ENCODE peak calls at places on chromosomes 1 and 21, in seven cellular contexts. Q is hepatocyte; F is neural crest cell; S is endothelial cell of umbilical vein; W is pancreas; L is CD4-positive, alpha-beta T cell; I is suprapubic skin. C is an unnamed sample.

GRCh38 chr21:31846690-31847089 is 26.1 kb upstream of the HUNK start:
- DNase-seq in Q (no peak), F (no peak), S (no peak), W (no peak), L (no peak), I (no peak), C (no peak)

GRCh38 chr1:243710467-243710866 is 139.6 kb downstream of the AKT3 start:
- DNase-seq in Q (no peak), F (no peak), S (no peak), W (no peak), L (no peak), I (no peak), C (no peak)

GRCh38 chr1:22833699-22834098 is 123.1 kb downstream of the EPHB2 start:
- DNase-seq in Q (no peak), F (no peak), S (no peak), W (no peak), L (no peak), I (no peak), C (no peak)

GRCh38 chr1:216923601-216924000 is 200.4 kb upstream of the ESRRG start:
- DNase-seq in Q (no peak), F (no peak), S (no peak), W (no peak), L (no peak), I (no peak), C (no peak)

GRCh38 chr1:91166106-91166712 is 144.4 kb upstream of the ZNF644 start:
- DNase-seq in Q (peak; percentile 74), F (peak; percentile 49), S (peak; percentile 53), W (peak; percentile 41), L (no peak), I (no peak), C (peak; percentile 59)

GRCh38 chr1:75171876-75172275 is 37.7 kb downstream of the LHX8 start:
- DNase-seq in Q (no peak), F (no peak), S (no peak), W (no peak), L (no peak), I (no peak), C (peak; percentile 13)

GRCh38 chr1:69700770-69701169 is 133.0 kb downstream of the LRRC7 start:
- DNase-seq in Q (peak; percentile 40), F (peak; percentile 39), S (peak; percentile 11), W (no peak), L (no peak), I (no peak), C (peak; percentile 9)

GRCh38 chr1:206809504-206810084 is 37.3 kb upstream of the IL10 start:
- DNase-seq in Q (peak; percentile 34), F (no peak), S (peak; percentile 26), W (peak; percentile 24), L (peak; percentile 26), I (no peak), C (peak; percentile 47)

GRCh38 chr1:27785763-27786162 is 12.7 kb downstream of the STX12 start:
- DNase-seq in Q (peak; percentile 65), F (no peak), S (peak; percentile 27), W (no peak), L (no peak), I (no peak), C (peak; percentile 39)

GRCh38 chr1:66532798-66533783 is 862 bp upstream of the SGIP1 start:
- DNase-seq in Q (peak; percentile 43), F (no peak), S (peak; percentile 81), W (no peak), L (no peak), I (peak; percentile 56), C (peak; percentile 89)

GRCh38 chr1:51058863-51059262 is 43.2 kb upstream of the C1orf185 start:
- DNase-seq in Q (no peak), F (no peak), S (peak; percentile 9), W (no peak), L (no peak), I (no peak), C (peak; percentile 47)

GRCh38 chr1:200665851-200666250 is 3.9 kb downstream of the DDX59 start:
- DNase-seq in Q (no peak), F (no peak), S (peak; percentile 93), W (no peak), L (no peak), I (no peak), C (peak; percentile 34)

GRCh38 chr1:92655197-92655801 is 129.6 kb downstream of the EVI5 start:
- DNase-seq in Q (no peak), F (no peak), S (peak; percentile 9), W (no peak), L (no peak), I (no peak), C (no peak)

GRCh38 chr1:231934797-231935196 is 308.2 kb downstream of the DISC1 start:
- DNase-seq in Q (peak; percentile 48), F (no peak), S (peak; percentile 33), W (peak; percentile 19), L (no peak), I (no peak), C (no peak)

GRCh38 chr1:3456449-3456963 is 2.0 kb downstream of the ARHGEF16 start:
- DNase-seq in Q (no peak), F (no peak), S (no peak), W (no peak), L (no peak), I (no peak), C (no peak)

GRCh38 chr1:77888429-77889239 is at the start of gene NEXN:
- DNase-seq in Q (peak; percentile 81), F (peak; percentile 60), S (peak; percentile 80), W (peak; percentile 79), L (no peak), I (peak; percentile 80), C (peak; percentile 85)

GRCh38 chr1:183218039-183218618 is 32.1 kb downstream of the LAMC2 start:
- DNase-seq in Q (no peak), F (no peak), S (no peak), W (no peak), L (no peak), I (peak; percentile 76), C (peak; percentile 22)

GRCh38 chr21:36169465-36170128 is 13.0 kb downstream of the DOP1B start:
- DNase-seq in Q (no peak), F (no peak), S (no peak), W (no peak), L (no peak), I (no peak), C (no peak)
- TF ChIP-seq CTCF in Q (no peak), F (no peak), S (no peak), W (no peak), L (no peak), I (no peak), C (no peak)

GRCh38 chr1:68281946-68282615 is 49.8 kb upstream of the WLS start:
- DNase-seq in Q (no peak), F (no peak), S (no peak), W (no peak), L (no peak), I (no peak), C (no peak)
- TF ChIP-seq CTCF in Q (no peak), F (no peak), S (no peak), W (no peak), L (no peak), I (no peak), C (no peak)

DNA sequence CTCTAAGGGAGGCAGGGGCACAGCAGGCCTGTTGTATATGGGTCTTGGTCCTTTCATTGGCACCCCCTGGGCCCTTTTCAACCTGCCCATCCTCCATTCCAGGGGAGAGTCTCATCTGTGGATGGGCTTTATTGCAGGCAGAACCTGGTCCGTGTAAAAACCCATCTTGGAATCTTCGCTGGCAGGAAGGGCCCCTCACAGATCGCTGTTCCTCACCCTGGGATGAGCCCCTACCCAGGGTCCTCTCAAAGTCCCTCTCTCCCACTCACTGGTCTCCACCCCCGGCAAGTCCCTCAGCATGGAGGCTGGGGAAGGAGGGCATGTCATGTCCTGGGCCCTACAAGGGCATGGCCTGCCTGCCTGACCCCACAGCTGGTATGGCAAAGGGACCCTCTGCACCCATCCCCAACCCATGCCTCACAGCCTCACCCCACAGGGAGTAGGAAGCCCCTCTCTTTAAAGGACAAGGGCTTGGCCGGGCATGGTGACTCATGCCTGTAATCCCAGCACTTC is 13.3 kb upstream of the CDA start:
- DNase-seq in Q (no peak), F (no peak), S (no peak), W (no peak), L (no peak), I (no peak), C (no peak)
- TF ChIP-seq CTCF in Q (no peak), F (no peak), S (no peak), W (no peak), L (no peak), I (no peak), C (no peak)

DNA sequence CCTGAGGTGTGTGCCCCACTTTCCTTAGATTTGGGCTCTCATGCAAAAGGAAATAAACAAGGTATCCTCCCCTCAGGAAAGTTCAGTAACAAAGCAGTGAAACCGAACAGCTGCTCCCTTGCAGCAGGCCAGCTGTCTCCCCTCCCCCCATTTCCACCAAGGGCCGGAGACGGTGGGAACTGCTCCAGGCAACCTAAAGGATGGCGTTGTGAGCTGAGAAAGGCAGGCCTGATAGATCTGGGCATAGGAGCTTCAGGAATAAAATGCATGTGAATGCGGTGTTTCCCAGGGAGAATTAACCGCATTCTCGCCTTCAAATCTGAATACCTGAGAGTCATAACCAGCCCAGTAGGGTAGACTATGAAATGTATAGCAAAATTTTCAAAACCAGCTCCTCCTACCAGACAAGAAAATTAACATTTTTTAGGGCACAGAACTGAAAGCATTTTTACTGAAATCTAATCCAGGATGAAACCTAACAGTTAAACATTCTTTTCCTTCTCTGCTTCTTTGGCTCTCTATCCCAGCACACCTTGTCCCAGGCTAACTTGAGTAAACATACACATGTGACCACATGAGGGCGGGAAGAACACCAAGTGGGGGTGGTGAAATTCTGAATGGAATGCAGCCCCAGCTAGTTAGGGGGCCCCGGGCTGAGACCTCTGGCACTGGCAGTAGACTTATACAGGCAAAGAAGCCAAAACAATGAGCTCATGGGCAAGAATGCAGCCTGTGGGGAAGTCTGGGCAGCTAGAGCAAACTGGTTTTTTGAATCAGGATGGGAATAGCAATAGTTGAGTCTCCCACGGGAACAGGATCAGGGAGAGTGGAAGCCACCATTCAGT is 11.5 kb downstream of the MCL1 start:
- DNase-seq in Q (peak; percentile 94), F (peak; percentile 61), S (peak; percentile 98), W (peak; percentile 94), L (no peak), I (peak; percentile 94), C (peak; percentile 99)
- TF ChIP-seq CTCF in Q (no peak), F (no peak), S (no peak), W (no peak), L (no peak), I (no peak), C (no peak)

GRCh38 chr1:46667782-46668760 is at the start of gene ATPAF1:
- DNase-seq in Q (peak; percentile 80), F (peak; percentile 53), S (peak; percentile 61), W (peak; percentile 75), L (peak; percentile 31), I (peak; percentile 86), C (peak; percentile 75)
- TF ChIP-seq CTCF in Q (no peak), F (no peak), S (no peak), W (no peak), L (no peak), I (no peak), C (no peak)

C was measured in AG10803.